ENCODE peak calls at places on chromosomes 11 and 22, in five cellular contexts. I, A, C, N and H are unnamed samples.

GRCh38 chr22:46045459-46046298 is 68.7 kb upstream of the WNT7B start:
- DNase-seq in A (peak), I (no peak), C (no peak), N (no peak), H (no peak)

GRCh38 chr11:64123102-64123434 is 42.8 kb downstream of the MACROD1 start:
- DNase-seq in A (peak), C (no peak), N (no peak), I (no peak), H (no peak)

GRCh38 chr22:21106000-21106399 is 60.3 kb downstream of the LRRC74B start:
- DNase-seq in I (no peak), C (no peak), A (no peak), N (no peak), H (no peak)

GRCh38 chr22:46119729-46120419 is 30.5 kb upstream of the PPARA start:
- DNase-seq in A (no peak), C (no peak), N (no peak), I (no peak), H (peak)

GRCh38 chr22:42604403-42604802 is 10.3 kb downstream of the POLDIP3 start:
- DNase-seq in N (no peak), A (peak), C (no peak), I (no peak), H (no peak)

GRCh38 chr11:58626915-58627483 is 4.5 kb downstream of the CNTF start:
- DNase-seq in A (no peak), N (no peak), C (no peak), I (no peak), H (no peak)

GRCh38 chr22:44588348-44588747 is 90.3 kb upstream of the RTL6 start:
- DNase-seq in C (no peak), I (no peak), A (no peak), N (no peak), H (no peak)

GRCh38 chr11:45248501-45249011 is 37.6 kb downstream of the SYT13 start:
- DNase-seq in I (no peak), A (no peak), C (no peak), N (no peak), H (no peak)

GRCh38 chr22:32340437-32340836 is 17.2 kb upstream of the RFPL3 start:
- DNase-seq in A (peak), I (no peak), N (no peak), C (no peak), H (no peak)

GRCh38 chr11:130603585-130603906 is 155.1 kb downstream of the ADAMTS15 start:
- DNase-seq in C (no peak), N (no peak), A (no peak), I (no peak), H (no peak)

GRCh38 chr22:22368516-22368915 is 123.9 kb downstream of the VPREB1 start:
- DNase-seq in A (no peak), N (no peak), I (no peak), C (no peak), H (no peak)

GRCh38 chr22:25395915-25396314 is 168.6 kb upstream of the GRK3 start:
- DNase-seq in A (no peak), C (no peak), N (no peak), I (no peak), H (no peak)

GRCh38 chr11:13348305-13348704 is 70.7 kb downstream of the BMAL1 start:
- DNase-seq in A (no peak), C (no peak), I (no peak), N (no peak), H (no peak)

GRCh38 chr11:43646767-43647166 is 33.8 kb upstream of the HSD17B12 start:
- DNase-seq in N (no peak), C (no peak), I (no peak), A (no peak), H (no peak)